ENCODE peak calls at places on chromosomes 11 and 22, in eight cellular contexts. One of them, this sample, is unnamed.
A peak's percentile ranks its signal among the peaks of the same experiment; 100 is the strongest.

GRCh38 chr11:100562102-100562501 is 125.0 kb upstream of the ARHGAP42 start:
- DNase-seq in astrocyte of the spinal cord: peak; percentile 85
- DNase-seq in heart right ventricle: peak; percentile 26
- DNase-seq in right lobe of liver: no peak
- DNase-seq in DND-41: no peak
- DNase-seq in cardiac muscle cell: no peak
- DNase-seq in esophagus squamous epithelium: no peak
- DNase-seq in BE2C: no peak
- DNase-seq in this sample: peak; percentile 57

GRCh38 chr22:19522190-19522880 is 1.9 kb downstream of the CLDN5 start:
- DNase-seq in astrocyte of the spinal cord: no peak
- DNase-seq in cardiac muscle cell: no peak
- DNase-seq in BE2C: peak; percentile 57
- DNase-seq in right lobe of liver: no peak
- DNase-seq in DND-41: peak; percentile 38
- DNase-seq in esophagus squamous epithelium: no peak
- DNase-seq in heart right ventricle: peak; percentile 47
- DNase-seq in this sample: no peak

GRCh38 chr11:36240178-36240577 is 49.0 kb downstream of the COMMD9 start:
- DNase-seq in esophagus squamous epithelium: no peak
- DNase-seq in heart right ventricle: no peak
- DNase-seq in DND-41: no peak
- DNase-seq in astrocyte of the spinal cord: no peak
- DNase-seq in BE2C: no peak
- DNase-seq in cardiac muscle cell: no peak
- DNase-seq in right lobe of liver: no peak
- DNase-seq in this sample: no peak

GRCh38 chr22:22945195-22945594 is 57.6 kb downstream of the IGLL5 start:
- DNase-seq in DND-41: peak; percentile 23
- DNase-seq in cardiac muscle cell: no peak
- DNase-seq in esophagus squamous epithelium: no peak
- DNase-seq in BE2C: no peak
- DNase-seq in right lobe of liver: no peak
- DNase-seq in astrocyte of the spinal cord: no peak
- DNase-seq in heart right ventricle: no peak
- DNase-seq in this sample: no peak

GRCh38 chr22:49718396-49718795 is 109.3 kb downstream of the BRD1 start:
- DNase-seq in right lobe of liver: no peak
- DNase-seq in astrocyte of the spinal cord: no peak
- DNase-seq in BE2C: no peak
- DNase-seq in esophagus squamous epithelium: no peak
- DNase-seq in DND-41: no peak
- DNase-seq in cardiac muscle cell: no peak
- DNase-seq in heart right ventricle: no peak
- DNase-seq in this sample: no peak

GRCh38 chr11:27279491-27279890 is 83.5 kb downstream of the CCDC34 start:
- DNase-seq in cardiac muscle cell: no peak
- DNase-seq in astrocyte of the spinal cord: no peak
- DNase-seq in BE2C: no peak
- DNase-seq in heart right ventricle: no peak
- DNase-seq in right lobe of liver: no peak
- DNase-seq in esophagus squamous epithelium: no peak
- DNase-seq in DND-41: no peak
- DNase-seq in this sample: no peak

GRCh38 chr11:125941241-125941605 is 4.6 kb upstream of the VSIG10L2 start:
- DNase-seq in BE2C: no peak
- DNase-seq in esophagus squamous epithelium: no peak
- DNase-seq in astrocyte of the spinal cord: no peak
- DNase-seq in cardiac muscle cell: no peak
- DNase-seq in right lobe of liver: no peak
- DNase-seq in DND-41: no peak
- DNase-seq in heart right ventricle: no peak
- DNase-seq in this sample: no peak

GRCh38 chr11:102564110-102564509 is 33.6 kb upstream of the MMP7 start:
- DNase-seq in heart right ventricle: no peak
- DNase-seq in astrocyte of the spinal cord: peak; percentile 84
- DNase-seq in cardiac muscle cell: no peak
- DNase-seq in DND-41: no peak
- DNase-seq in right lobe of liver: no peak
- DNase-seq in esophagus squamous epithelium: no peak
- DNase-seq in BE2C: no peak
- DNase-seq in this sample: peak; percentile 16

GRCh38 chr22:50293441-50294318 is 13.8 kb downstream of the PLXNB2 start:
- DNase-seq in astrocyte of the spinal cord: peak; percentile 65
- DNase-seq in right lobe of liver: peak; percentile 89
- DNase-seq in DND-41: no peak
- DNase-seq in BE2C: peak; percentile 62
- DNase-seq in heart right ventricle: peak; percentile 75
- DNase-seq in cardiac muscle cell: peak; percentile 87
- DNase-seq in esophagus squamous epithelium: no peak
- DNase-seq in this sample: peak; percentile 17

GRCh38 chr11:128733440-128734115 is 39.7 kb downstream of the FLI1 start:
- DNase-seq in DND-41: no peak
- DNase-seq in heart right ventricle: no peak
- DNase-seq in right lobe of liver: no peak
- DNase-seq in BE2C: no peak
- DNase-seq in astrocyte of the spinal cord: peak; percentile 34
- DNase-seq in esophagus squamous epithelium: no peak
- DNase-seq in cardiac muscle cell: no peak
- DNase-seq in this sample: no peak

GRCh38 chr11:72232260-72233055 is 7.9 kb downstream of the INPPL1 start:
- DNase-seq in BE2C: no peak
- DNase-seq in cardiac muscle cell: no peak
- DNase-seq in esophagus squamous epithelium: no peak
- DNase-seq in right lobe of liver: no peak
- DNase-seq in DND-41: no peak
- DNase-seq in astrocyte of the spinal cord: no peak
- DNase-seq in heart right ventricle: no peak
- DNase-seq in this sample: no peak
- TF ChIP-seq CTCF in BE2C: no peak
- TF ChIP-seq CTCF in cardiac muscle cell: no peak
- TF ChIP-seq CTCF in esophagus squamous epithelium: no peak
- TF ChIP-seq CTCF in right lobe of liver: no peak
- TF ChIP-seq CTCF in DND-41: no peak
- TF ChIP-seq CTCF in astrocyte of the spinal cord: no peak
- TF ChIP-seq CTCF in heart right ventricle: no peak
- TF ChIP-seq CTCF in this sample: no peak

DNA sequence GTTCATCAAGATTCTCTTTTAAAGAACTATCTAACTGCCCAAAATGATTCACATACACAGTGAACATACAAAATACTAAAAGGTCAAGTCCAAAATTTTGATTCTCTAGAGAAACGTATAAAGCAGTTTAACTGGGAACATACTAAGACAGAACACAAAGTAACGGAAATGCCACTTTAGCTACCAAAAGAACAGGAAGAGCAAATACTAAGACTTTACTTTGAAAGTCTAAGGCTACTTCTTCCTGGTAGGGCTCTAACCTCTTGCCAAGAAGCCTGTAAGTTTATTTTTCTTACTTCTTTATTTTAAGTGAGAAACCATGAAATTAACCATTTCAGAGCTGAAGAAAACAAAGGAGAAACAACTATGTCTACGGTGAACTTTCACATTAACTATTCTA is 6.2 kb downstream of the PICALM start:
- DNase-seq in esophagus squamous epithelium: no peak
- DNase-seq in BE2C: no peak
- DNase-seq in astrocyte of the spinal cord: peak; percentile 44
- DNase-seq in right lobe of liver: no peak
- DNase-seq in DND-41: no peak
- DNase-seq in heart right ventricle: no peak
- DNase-seq in cardiac muscle cell: no peak
- DNase-seq in this sample: no peak
- H3K4me3 ChIP-seq in esophagus squamous epithelium: no peak overlapping the region
- H3K4me3 ChIP-seq in BE2C: no peak overlapping the region
- H3K4me3 ChIP-seq in astrocyte of the spinal cord: no peak overlapping the region
- H3K4me3 ChIP-seq in right lobe of liver: no peak overlapping the region
- H3K4me3 ChIP-seq in DND-41: no peak overlapping the region
- H3K4me3 ChIP-seq in heart right ventricle: peak overlapping the region; percentile 22
- H3K4me3 ChIP-seq in cardiac muscle cell: no peak overlapping the region
- H3K4me3 ChIP-seq in this sample: no peak overlapping the region

GRCh38 chr22:42692239-42693054 is 28.2 kb downstream of the A4GALT start:
- DNase-seq in BE2C: no peak
- DNase-seq in esophagus squamous epithelium: no peak
- DNase-seq in astrocyte of the spinal cord: no peak
- DNase-seq in heart right ventricle: no peak
- DNase-seq in cardiac muscle cell: no peak
- DNase-seq in right lobe of liver: no peak
- DNase-seq in DND-41: no peak
- DNase-seq in this sample: no peak
- TF ChIP-seq CTCF in BE2C: no peak
- TF ChIP-seq CTCF in esophagus squamous epithelium: no peak
- TF ChIP-seq CTCF in astrocyte of the spinal cord: no peak
- TF ChIP-seq CTCF in heart right ventricle: no peak
- TF ChIP-seq CTCF in cardiac muscle cell: no peak
- TF ChIP-seq CTCF in right lobe of liver: no peak
- TF ChIP-seq CTCF in DND-41: peak; percentile 17
- TF ChIP-seq CTCF in this sample: no peak

GRCh38 chr11:67614730-67615454 is 8.2 kb downstream of the NDUFV1 start:
- DNase-seq in cardiac muscle cell: no peak
- DNase-seq in right lobe of liver: peak; percentile 26
- DNase-seq in BE2C: no peak
- DNase-seq in esophagus squamous epithelium: no peak
- DNase-seq in astrocyte of the spinal cord: no peak
- DNase-seq in DND-41: no peak
- DNase-seq in heart right ventricle: no peak
- DNase-seq in this sample: no peak

GRCh38 chr11:67613313-67613959 is 6.7 kb downstream of the NDUFV1 start:
- DNase-seq in right lobe of liver: peak; percentile 20
- DNase-seq in astrocyte of the spinal cord: no peak
- DNase-seq in heart right ventricle: no peak
- DNase-seq in BE2C: no peak
- DNase-seq in DND-41: no peak
- DNase-seq in cardiac muscle cell: no peak
- DNase-seq in esophagus squamous epithelium: no peak
- DNase-seq in this sample: no peak

GRCh38 chr11:67612751-67613150 is 6.0 kb downstream of the NDUFV1 start:
- DNase-seq in astrocyte of the spinal cord: no peak
- DNase-seq in esophagus squamous epithelium: no peak
- DNase-seq in heart right ventricle: no peak
- DNase-seq in DND-41: no peak
- DNase-seq in BE2C: no peak
- DNase-seq in right lobe of liver: peak; percentile 16
- DNase-seq in cardiac muscle cell: no peak
- DNase-seq in this sample: no peak

GRCh38 chr11:67615455-67616430 is 9.0 kb downstream of the NDUFV1 start:
- DNase-seq in DND-41: peak; percentile 69
- DNase-seq in heart right ventricle: no peak
- DNase-seq in right lobe of liver: peak; percentile 77
- DNase-seq in cardiac muscle cell: peak; percentile 65
- DNase-seq in BE2C: peak; percentile 73
- DNase-seq in astrocyte of the spinal cord: no peak
- DNase-seq in esophagus squamous epithelium: no peak
- DNase-seq in this sample: no peak

DNA sequence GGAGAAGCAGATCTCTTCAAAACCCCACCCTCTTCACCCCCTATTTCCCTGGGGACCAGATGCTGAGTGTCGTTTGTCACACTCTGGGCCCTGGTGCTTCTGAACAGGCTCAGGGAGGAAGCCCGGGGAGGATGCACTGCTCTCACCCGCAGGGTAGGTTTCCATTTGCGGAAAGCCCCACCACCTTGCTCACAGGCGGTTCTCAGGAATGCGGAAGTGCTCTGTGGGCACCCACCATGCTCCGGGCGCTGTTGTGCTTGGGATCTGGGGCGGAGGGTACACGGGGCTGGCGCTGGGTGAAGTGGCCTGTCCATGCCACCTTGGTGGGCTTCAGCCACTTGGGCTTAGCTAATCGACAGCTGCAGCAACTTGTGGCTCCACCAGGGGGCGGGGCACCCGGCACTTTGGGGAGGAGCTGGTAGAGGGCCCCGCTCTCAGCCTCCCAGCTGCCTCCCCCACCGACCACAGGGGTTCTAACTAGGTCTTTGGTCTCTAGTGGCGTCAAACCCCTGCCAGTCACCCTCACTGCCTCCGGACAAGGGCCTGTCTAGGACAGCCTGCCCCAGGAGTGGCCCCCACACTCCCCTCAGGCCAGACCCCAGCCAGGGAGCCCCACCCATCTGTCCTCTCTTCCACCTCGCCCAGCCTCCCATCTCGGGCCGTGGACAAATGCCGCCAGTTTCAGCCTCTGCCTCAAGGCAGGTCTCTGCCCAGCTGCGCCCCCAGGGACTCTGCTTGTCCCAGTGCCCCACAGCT is 7.4 kb downstream of the NDUFV1 start:
- DNase-seq in DND-41: peak; percentile 81
- DNase-seq in heart right ventricle: no peak
- DNase-seq in astrocyte of the spinal cord: peak; percentile 29
- DNase-seq in cardiac muscle cell: peak; percentile 71
- DNase-seq in right lobe of liver: peak; percentile 59
- DNase-seq in esophagus squamous epithelium: no peak
- DNase-seq in BE2C: peak; percentile 82
- DNase-seq in this sample: no peak
- H3K4me3 ChIP-seq in DND-41: peak overlapping the region; percentile 47
- H3K4me3 ChIP-seq in heart right ventricle: peak overlapping the region; percentile 47
- H3K4me3 ChIP-seq in astrocyte of the spinal cord: peak overlapping the region; percentile 13
- H3K4me3 ChIP-seq in cardiac muscle cell: no peak overlapping the region
- H3K4me3 ChIP-seq in right lobe of liver: no peak overlapping the region
- H3K4me3 ChIP-seq in esophagus squamous epithelium: peak overlapping the region; percentile 17
- H3K4me3 ChIP-seq in BE2C: no peak overlapping the region
- H3K4me3 ChIP-seq in this sample: peak overlapping the region; percentile 27

GRCh38 chr22:45159652-45160462 is 3.9 kb upstream of the NUP50 start:
- DNase-seq in right lobe of liver: peak; percentile 33
- DNase-seq in esophagus squamous epithelium: no peak
- DNase-seq in cardiac muscle cell: no peak
- DNase-seq in heart right ventricle: no peak
- DNase-seq in BE2C: no peak
- DNase-seq in DND-41: no peak
- DNase-seq in astrocyte of the spinal cord: no peak
- DNase-seq in this sample: no peak
- TF ChIP-seq CTCF in right lobe of liver: peak; percentile 43
- TF ChIP-seq CTCF in esophagus squamous epithelium: peak; percentile 28
- TF ChIP-seq CTCF in cardiac muscle cell: no peak
- TF ChIP-seq CTCF in heart right ventricle: no peak
- TF ChIP-seq CTCF in BE2C: peak; percentile 12
- TF ChIP-seq CTCF in DND-41: no peak
- TF ChIP-seq CTCF in astrocyte of the spinal cord: no peak
- TF ChIP-seq CTCF in this sample: no peak